ENCODE peak calls at places on chromosomes 7 and 10, in eight cellular contexts. G is HCT116, W is Panc1, D is GM23338, C is HepG2, H is GM12878, M is SK-N-SH, P is K562. R is an unnamed sample.

GRCh38 chr10:118621304-118621942 is 26.0 kb upstream of the PRLHR start:
- DNase-seq in H (no peak), M (peak), W (no peak), P (no peak), G (no peak), D (no peak), C (no peak), R (no peak)

GRCh38 chr10:119312241-119312640 is 104.9 kb downstream of the GRK5 start:
- DNase-seq in G (no peak), D (no peak), P (no peak), W (no peak), C (no peak), H (no peak), M (no peak), R (no peak)

GRCh38 chr7:47540053-47540386 is 41.9 kb downstream of the TNS3 start:
- DNase-seq in W (no peak), H (no peak), C (no peak), D (no peak), M (no peak), G (no peak), P (no peak), R (no peak)

GRCh38 chr10:50417906-50418697 is 166.8 kb upstream of the ASAH2 start:
- DNase-seq in G (peak), M (peak), P (peak), C (peak), W (no peak), D (peak), H (peak), R (peak)

GRCh38 chr10:79146611-79147130 is 77.9 kb downstream of the ZMIZ1 start:
- DNase-seq in G (no peak), D (no peak), M (no peak), P (no peak), W (no peak), H (no peak), C (no peak), R (no peak)

GRCh38 chr7:100584677-100585510 is 1.0 kb downstream of the LRCH4 start:
- DNase-seq in P (peak), G (no peak), M (peak), D (peak), H (no peak), C (peak), W (no peak), R (no peak)

GRCh38 chr7:43123457-43123856 is 11.0 kb downstream of the HECW1 start:
- DNase-seq in W (no peak), M (no peak), H (no peak), D (no peak), P (no peak), G (no peak), C (no peak), R (no peak)

GRCh38 chr7:149776305-149776704 is 2.9 kb upstream of the ZNF467 start:
- DNase-seq in H (no peak), C (no peak), D (no peak), P (peak), G (no peak), W (no peak), M (peak), R (no peak)

GRCh38 chr7:66953044-66953427 is 32.0 kb downstream of the TMEM248 start:
- DNase-seq in H (no peak), P (no peak), C (no peak), G (no peak), D (no peak), M (no peak), W (no peak), R (no peak)

GRCh38 chr7:55148571-55148970 is 129.8 kb downstream of the EGFR start:
- DNase-seq in M (no peak), D (no peak), W (no peak), G (no peak), H (no peak), P (no peak), C (no peak), R (no peak)

GRCh38 chr7:41576176-41576575 is 126.7 kb downstream of the INHBA start:
- DNase-seq in H (no peak), M (no peak), C (no peak), W (no peak), G (no peak), D (no peak), P (no peak), R (no peak)

GRCh38 chr7:39413866-39414668 is 152.1 kb upstream of the YAE1 start:
- DNase-seq in M (peak), W (no peak), D (peak), P (peak), H (peak), C (peak), G (peak), R (peak)

GRCh38 chr7:79528421-79528820 is 75.0 kb upstream of the MAGI2 start:
- DNase-seq in W (no peak), P (no peak), C (no peak), H (no peak), M (no peak), D (peak), G (peak), R (no peak)

GRCh38 chr7:131087756-131088658 is 239.7 kb upstream of the MKLN1 start:
- DNase-seq in C (peak), D (peak), M (no peak), G (no peak), H (no peak), P (no peak), W (no peak), R (no peak)

GRCh38 chr10:9957352-9957751 is 1060.3 kb upstream of the CELF2 start:
- DNase-seq in G (no peak), M (no peak), D (no peak), H (no peak), C (no peak), P (no peak), W (no peak), R (no peak)

GRCh38 chr10:95242581-95243317 is 48.1 kb downstream of the PDLIM1 start:
- DNase-seq in D (peak), W (no peak), C (peak), H (no peak), G (no peak), M (peak), P (peak), R (no peak)

GRCh38 chr10:123241391-123242141 is 87.4 kb downstream of the BUB3 start:
- DNase-seq in H (no peak), C (peak), D (no peak), G (no peak), W (no peak), P (no peak), M (no peak), R (peak)

GRCh38 chr10:90089724-90090123 is 388.3 kb downstream of the KIF20B start:
- DNase-seq in H (no peak), P (no peak), W (no peak), M (no peak), G (no peak), C (no peak), D (no peak), R (no peak)

GRCh38 chr10:12729885-12730284 is 271.6 kb downstream of the CCDC3 start:
- DNase-seq in P (peak), W (no peak), H (no peak), C (no peak), M (peak), G (no peak), D (peak), R (no peak)

GRCh38 chr7:158302274-158303070 is 285.2 kb downstream of the PTPRN2 start:
- DNase-seq in P (no peak), D (no peak), W (no peak), M (no peak), H (no peak), G (no peak), C (no peak), R (no peak)
- TF ChIP-seq REST in P (no peak), D (no peak), W (no peak), M (no peak), H (no peak), G (no peak), C (no peak), R (no peak)

DNA sequence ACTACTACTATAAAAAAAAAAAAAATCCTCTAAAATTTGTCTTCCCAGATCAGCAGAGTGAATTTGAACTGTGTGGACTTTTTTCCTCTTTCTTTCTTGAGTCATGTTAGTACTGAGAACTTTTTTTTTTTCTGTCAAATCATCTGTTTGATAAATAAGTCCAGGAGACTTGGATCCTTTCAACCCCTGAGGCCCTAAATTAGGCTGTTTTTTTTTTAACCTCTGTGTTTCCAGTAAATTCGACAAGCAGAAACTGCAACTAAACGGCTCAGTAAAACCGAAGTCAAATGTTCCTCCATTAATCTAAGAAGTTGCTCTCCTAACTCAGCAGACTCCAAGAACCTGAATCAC is 2.7 kb downstream of the MAP3K8 start:
- DNase-seq in W (no peak), D (no peak), C (no peak), G (no peak), P (no peak), H (no peak), M (no peak), R (no peak)
- TF ChIP-seq POLR2AphosphoS5 in W (no peak), D (no peak), C (no peak), G (no peak), P (no peak), H (no peak), M (no peak), R (no peak)

DNA sequence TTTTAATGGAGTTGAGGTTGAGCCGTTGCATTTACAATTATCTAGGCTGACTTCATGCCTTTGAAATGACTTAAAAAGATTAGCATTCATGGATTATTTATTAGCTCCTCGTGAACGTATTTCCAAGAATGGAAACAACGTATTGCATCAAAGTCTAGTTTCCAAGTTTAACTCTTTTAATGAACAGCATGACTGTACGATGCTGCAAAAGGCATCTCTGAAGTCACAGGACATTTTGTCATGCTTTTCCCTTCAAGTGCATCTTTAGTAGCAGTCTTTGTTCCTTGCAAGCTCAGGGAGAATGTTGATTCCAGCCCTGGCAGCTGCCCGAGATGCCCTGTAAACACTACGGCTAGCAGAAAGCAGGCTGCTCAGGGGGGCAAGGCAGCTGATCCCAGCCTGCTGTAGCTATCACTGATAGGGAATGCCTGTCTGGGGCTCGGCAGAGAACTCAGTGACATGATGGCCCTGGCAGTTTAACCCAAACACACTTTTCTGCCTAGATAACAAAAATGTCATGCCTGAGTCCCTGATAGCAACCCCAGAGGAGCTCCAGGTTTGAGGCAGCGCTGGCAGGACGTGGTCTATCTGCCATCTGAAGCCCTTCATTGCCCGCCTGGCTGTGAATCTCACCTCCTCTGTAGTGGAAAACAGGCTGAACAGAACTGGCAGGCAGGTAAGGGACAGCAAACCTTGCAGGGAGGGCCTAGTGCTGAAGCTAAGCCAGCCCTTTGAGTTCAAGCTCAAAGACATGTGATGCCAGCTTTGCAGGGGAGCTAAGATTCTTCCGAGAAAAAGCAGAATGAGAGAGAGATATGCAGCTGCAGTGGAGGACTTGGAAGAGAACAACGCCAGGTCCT is 264.5 kb downstream of the SNX10 start:
- DNase-seq in P (no peak), M (peak), W (no peak), H (no peak), D (no peak), C (no peak), G (no peak), R (no peak)
- H3K27ac ChIP-seq in P (no peak), M (no peak), W (no peak), H (no peak), D (no peak), C (no peak), G (no peak), R (no peak)

GRCh38 chr10:21517134-21517982 is 8.1 kb downstream of the SKIDA1 start:
- DNase-seq in D (peak), W (no peak), G (no peak), P (peak), C (no peak), M (peak), H (no peak), R (no peak)

GRCh38 chr10:21518629-21519321 is 6.7 kb downstream of the SKIDA1 start:
- DNase-seq in P (no peak), M (no peak), H (no peak), C (no peak), G (no peak), W (no peak), D (no peak), R (no peak)

GRCh38 chr10:21517983-21518628 is 7.4 kb downstream of the SKIDA1 start:
- DNase-seq in H (no peak), D (peak), W (no peak), M (no peak), P (no peak), G (no peak), C (no peak), R (no peak)

GRCh38 chr10:21519981-21520436 is 5.5 kb downstream of the SKIDA1 start:
- DNase-seq in P (no peak), C (no peak), D (no peak), W (no peak), M (no peak), H (no peak), G (no peak), R (no peak)

GRCh38 chr10:21519327-21519933 is 6.1 kb downstream of the SKIDA1 start:
- DNase-seq in P (no peak), G (no peak), D (no peak), H (no peak), W (no peak), C (no peak), M (no peak), R (no peak)
- TF ChIP-seq REST in P (no peak), G (no peak), D (no peak), H (no peak), W (no peak), C (no peak), M (no peak), R (no peak)

R was measured in HL-60.